ENCODE peak calls at places on chromosomes 6 and 20, in ten cellular contexts. Q, C, N, I, U, T, V, F, L and K are unnamed samples.

GRCh38 chr6:37694259-37694658 is 3.4 kb downstream of the MDGA1 start:
- DNase-seq in F (no peak), C (no peak), T (no peak), I (no peak), Q (no peak), N (no peak), U (no peak), V (no peak), L (no peak), K (no peak)

GRCh38 chr20:49543858-49544437 is 24.0 kb downstream of the PTGIS start:
- DNase-seq in I (no peak), C (no peak), V (no peak), L (no peak), T (no peak), F (no peak), U (no peak), N (no peak), Q (no peak), K (no peak)

GRCh38 chr6:131995924-131996323 is 44.8 kb upstream of the CCN2 start:
- DNase-seq in L (no peak), Q (no peak), I (peak), T (no peak), V (no peak), N (peak), F (peak), U (no peak), C (no peak), K (no peak)

GRCh38 chr20:59933296-59933848 is at the start of gene SYCP2:
- DNase-seq in V (peak), L (peak), I (peak), Q (no peak), T (no peak), F (no peak), N (no peak), U (peak), C (peak), K (no peak)

GRCh38 chr20:6533828-6534388 is 233.6 kb upstream of the BMP2 start:
- DNase-seq in N (no peak), V (no peak), Q (no peak), C (peak), F (peak), U (peak), I (peak), L (no peak), T (no peak), K (no peak)

GRCh38 chr20:3092611-3093379 is 8.3 kb upstream of the AVP start:
- DNase-seq in T (no peak), I (no peak), C (peak), U (peak), F (no peak), N (no peak), V (peak), Q (no peak), L (no peak), K (peak)

GRCh38 chr6:5305968-5306626 is 44.8 kb downstream of the FARS2 start:
- DNase-seq in C (no peak), N (no peak), V (no peak), U (no peak), L (no peak), T (no peak), Q (no peak), F (no peak), I (no peak), K (no peak)

GRCh38 chr20:62644802-62645496 is 2.6 kb downstream of the SLCO4A1 start:
- DNase-seq in V (no peak), C (peak), U (no peak), L (no peak), N (no peak), Q (no peak), T (no peak), I (no peak), F (no peak), K (no peak)

GRCh38 chr6:113489946-113490345 is 367.2 kb upstream of the MARCKS start:
- DNase-seq in F (no peak), N (no peak), T (no peak), L (no peak), U (no peak), I (no peak), C (no peak), Q (no peak), V (no peak), K (no peak)

GRCh38 chr20:2694519-2694918 is 1.9 kb downstream of the EBF4 start:
- DNase-seq in L (no peak), I (no peak), N (no peak), T (no peak), V (no peak), U (no peak), Q (no peak), C (no peak), F (no peak), K (no peak)

GRCh38 chr6:158417760-158418098 is 105.5 kb downstream of the TULP4 start:
- DNase-seq in V (no peak), L (peak), U (no peak), T (no peak), Q (no peak), C (no peak), F (no peak), I (peak), N (peak), K (no peak)

GRCh38 chr6:39819226-39819625 is 27.1 kb downstream of the DAAM2 start:
- DNase-seq in U (no peak), N (no peak), C (no peak), T (no peak), F (no peak), I (no peak), L (no peak), Q (no peak), V (no peak), K (no peak)

GRCh38 chr6:44237021-44237812 is 9.7 kb upstream of the HSP90AB1 start:
- DNase-seq in I (peak), L (peak), U (peak), T (peak), Q (peak), V (no peak), C (peak), N (peak), F (peak), K (peak)

GRCh38 chr6:124054034-124054433 is 250.4 kb downstream of the NKAIN2 start:
- DNase-seq in U (no peak), V (no peak), L (no peak), C (no peak), F (no peak), T (no peak), Q (no peak), N (no peak), I (no peak), K (no peak)

GRCh38 chr6:56293756-56294155 is 46.4 kb upstream of the COL21A1 start:
- DNase-seq in L (no peak), U (no peak), Q (no peak), N (no peak), C (no peak), F (no peak), V (no peak), T (no peak), I (no peak), K (no peak)

GRCh38 chr6:137804647-137805046 is 62.4 kb upstream of the TNFAIP3 start:
- DNase-seq in I (peak), C (no peak), T (no peak), L (no peak), U (no peak), N (no peak), V (no peak), F (no peak), Q (no peak), K (no peak)